ENCODE peak calls at places on chromosomes 11 and 22, in nine cellular contexts. One of them, this sample, is unnamed.

GRCh38 chr11:124115782-124116616 is 749 bp downstream of the VWA5A start:
- DNase-seq in AG10803: no peak
- DNase-seq in AG04449: no peak
- DNase-seq in transverse colon: peak
- DNase-seq in activated B cell treated with CpG ODN at 0.5 μM for 24 hours: no peak
- DNase-seq in left ventricle myocardium inferior: no peak
- DNase-seq in BE2C: no peak
- DNase-seq in hepatocyte: peak
- DNase-seq in progenitor cell of endocrine pancreas: no peak
- DNase-seq in this sample: no peak

GRCh38 chr11:94771390-94771789 is 3.2 kb downstream of the AMOTL1 start:
- DNase-seq in BE2C: no peak
- DNase-seq in left ventricle myocardium inferior: no peak
- DNase-seq in activated B cell treated with CpG ODN at 0.5 μM for 24 hours: no peak
- DNase-seq in progenitor cell of endocrine pancreas: no peak
- DNase-seq in AG04449: no peak
- DNase-seq in transverse colon: no peak
- DNase-seq in hepatocyte: no peak
- DNase-seq in AG10803: no peak
- DNase-seq in this sample: no peak

GRCh38 chr22:38222797-38223119 is 21.0 kb downstream of the MAFF start:
- DNase-seq in progenitor cell of endocrine pancreas: no peak
- DNase-seq in BE2C: no peak
- DNase-seq in AG10803: no peak
- DNase-seq in transverse colon: peak
- DNase-seq in left ventricle myocardium inferior: no peak
- DNase-seq in AG04449: no peak
- DNase-seq in activated B cell treated with CpG ODN at 0.5 μM for 24 hours: no peak
- DNase-seq in hepatocyte: no peak
- DNase-seq in this sample: no peak

GRCh38 chr11:60182546-60183330 is at the start of gene MS4A6A:
- DNase-seq in AG04449: no peak
- DNase-seq in transverse colon: no peak
- DNase-seq in activated B cell treated with CpG ODN at 0.5 μM for 24 hours: no peak
- DNase-seq in left ventricle myocardium inferior: no peak
- DNase-seq in BE2C: no peak
- DNase-seq in progenitor cell of endocrine pancreas: no peak
- DNase-seq in AG10803: no peak
- DNase-seq in hepatocyte: no peak
- DNase-seq in this sample: no peak

GRCh38 chr11:47186937-47187681 is 875 bp upstream of the PACSIN3 start:
- DNase-seq in hepatocyte: peak
- DNase-seq in AG04449: no peak
- DNase-seq in AG10803: peak
- DNase-seq in transverse colon: peak
- DNase-seq in left ventricle myocardium inferior: peak
- DNase-seq in activated B cell treated with CpG ODN at 0.5 μM for 24 hours: peak
- DNase-seq in progenitor cell of endocrine pancreas: peak
- DNase-seq in BE2C: peak
- DNase-seq in this sample: no peak

GRCh38 chr22:47205562-47205961 is 443.1 kb downstream of the TBC1D22A start:
- DNase-seq in left ventricle myocardium inferior: no peak
- DNase-seq in BE2C: no peak
- DNase-seq in progenitor cell of endocrine pancreas: no peak
- DNase-seq in activated B cell treated with CpG ODN at 0.5 μM for 24 hours: no peak
- DNase-seq in hepatocyte: no peak
- DNase-seq in transverse colon: no peak
- DNase-seq in AG04449: no peak
- DNase-seq in AG10803: no peak
- DNase-seq in this sample: no peak

GRCh38 chr22:37681001-37681424 is 5.1 kb upstream of the NOL12 start:
- DNase-seq in activated B cell treated with CpG ODN at 0.5 μM for 24 hours: no peak
- DNase-seq in transverse colon: no peak
- DNase-seq in progenitor cell of endocrine pancreas: no peak
- DNase-seq in AG10803: peak
- DNase-seq in hepatocyte: no peak
- DNase-seq in left ventricle myocardium inferior: no peak
- DNase-seq in BE2C: no peak
- DNase-seq in AG04449: no peak
- DNase-seq in this sample: no peak

GRCh38 chr11:67372232-67372992 is 986 bp downstream of the CLCF1 start:
- DNase-seq in AG04449: no peak
- DNase-seq in hepatocyte: peak
- DNase-seq in BE2C: no peak
- DNase-seq in transverse colon: no peak
- DNase-seq in left ventricle myocardium inferior: no peak
- DNase-seq in activated B cell treated with CpG ODN at 0.5 μM for 24 hours: no peak
- DNase-seq in progenitor cell of endocrine pancreas: peak
- DNase-seq in AG10803: no peak
- DNase-seq in this sample: no peak

DNA sequence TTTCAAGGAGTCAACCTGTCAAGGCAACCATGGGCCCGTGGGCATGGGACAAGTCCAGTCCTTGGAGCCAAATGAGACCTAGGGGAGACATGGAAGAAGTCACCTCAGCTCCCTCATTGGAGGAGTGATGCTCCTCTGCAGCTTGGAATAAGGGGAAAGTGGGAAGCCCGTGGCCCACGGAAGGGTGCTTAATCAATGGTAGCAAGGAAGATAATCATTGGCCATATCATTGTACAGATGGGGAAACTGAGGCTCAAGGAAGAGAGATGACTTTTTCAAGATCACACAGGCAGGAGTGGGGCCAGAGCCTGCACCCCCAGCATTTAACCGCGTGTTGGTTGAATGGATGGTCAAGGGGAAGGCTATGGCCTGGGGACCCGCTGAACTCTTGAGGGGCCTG is 133.0 kb downstream of the OSBP2 start:
- DNase-seq in left ventricle myocardium inferior: no peak
- DNase-seq in activated B cell treated with CpG ODN at 0.5 μM for 24 hours: no peak
- DNase-seq in progenitor cell of endocrine pancreas: no peak
- DNase-seq in BE2C: no peak
- DNase-seq in AG04449: no peak
- DNase-seq in transverse colon: no peak
- DNase-seq in AG10803: no peak
- DNase-seq in hepatocyte: no peak
- DNase-seq in this sample: no peak
- TF ChIP-seq CTCF in left ventricle myocardium inferior: no peak
- TF ChIP-seq CTCF in activated B cell treated with CpG ODN at 0.5 μM for 24 hours: no peak
- TF ChIP-seq CTCF in progenitor cell of endocrine pancreas: no peak
- TF ChIP-seq CTCF in BE2C: no peak
- TF ChIP-seq CTCF in AG04449: no peak
- TF ChIP-seq CTCF in transverse colon: no peak
- TF ChIP-seq CTCF in AG10803: no peak
- TF ChIP-seq CTCF in hepatocyte: no peak
- TF ChIP-seq CTCF in this sample: no peak

GRCh38 chr11:77557553-77557952 is 32.2 kb upstream of the AQP11 start:
- DNase-seq in hepatocyte: no peak
- DNase-seq in activated B cell treated with CpG ODN at 0.5 μM for 24 hours: no peak
- DNase-seq in BE2C: peak
- DNase-seq in AG04449: no peak
- DNase-seq in transverse colon: no peak
- DNase-seq in AG10803: no peak
- DNase-seq in progenitor cell of endocrine pancreas: no peak
- DNase-seq in left ventricle myocardium inferior: no peak
- DNase-seq in this sample: no peak
- TF ChIP-seq CTCF in hepatocyte: no peak
- TF ChIP-seq CTCF in activated B cell treated with CpG ODN at 0.5 μM for 24 hours: no peak
- TF ChIP-seq CTCF in BE2C: peak
- TF ChIP-seq CTCF in AG04449: no peak
- TF ChIP-seq CTCF in transverse colon: no peak
- TF ChIP-seq CTCF in AG10803: peak
- TF ChIP-seq CTCF in progenitor cell of endocrine pancreas: peak
- TF ChIP-seq CTCF in left ventricle myocardium inferior: peak
- TF ChIP-seq CTCF in this sample: no peak

GRCh38 chr11:2173150-2173693 is 1.6 kb upstream of the TH start:
- DNase-seq in BE2C: no peak
- DNase-seq in progenitor cell of endocrine pancreas: no peak
- DNase-seq in AG10803: no peak
- DNase-seq in transverse colon: no peak
- DNase-seq in activated B cell treated with CpG ODN at 0.5 μM for 24 hours: no peak
- DNase-seq in left ventricle myocardium inferior: no peak
- DNase-seq in hepatocyte: no peak
- DNase-seq in AG04449: no peak
- DNase-seq in this sample: no peak
- TF ChIP-seq CTCF in BE2C: peak
- TF ChIP-seq CTCF in progenitor cell of endocrine pancreas: peak
- TF ChIP-seq CTCF in AG10803: peak
- TF ChIP-seq CTCF in transverse colon: no peak
- TF ChIP-seq CTCF in activated B cell treated with CpG ODN at 0.5 μM for 24 hours: no peak
- TF ChIP-seq CTCF in left ventricle myocardium inferior: no peak
- TF ChIP-seq CTCF in hepatocyte: peak
- TF ChIP-seq CTCF in AG04449: peak
- TF ChIP-seq CTCF in this sample: no peak

DNA sequence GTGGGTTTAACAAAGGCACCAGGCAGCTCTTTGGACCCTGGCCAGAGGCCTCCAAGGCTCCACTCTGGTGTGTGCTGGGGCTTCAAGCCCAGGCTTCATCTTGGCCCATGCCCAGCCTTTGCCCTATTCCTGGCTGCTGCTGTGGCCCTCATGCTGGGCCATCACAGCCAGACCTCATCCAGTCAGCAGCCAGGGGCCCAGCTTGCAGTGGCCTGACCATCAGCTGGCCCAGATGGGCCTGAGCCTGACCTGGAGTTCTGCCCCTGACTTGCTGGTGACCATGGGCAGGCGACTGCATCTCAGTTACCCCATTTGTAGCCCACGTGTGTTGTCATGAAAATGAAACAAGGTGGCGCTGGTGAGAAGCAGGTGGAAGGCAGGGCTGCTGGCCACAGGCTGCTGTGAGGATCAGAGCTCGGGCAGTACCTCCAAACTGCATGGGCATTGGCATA is 76.1 kb downstream of the MED15 start:
- DNase-seq in activated B cell treated with CpG ODN at 0.5 μM for 24 hours: no peak
- DNase-seq in progenitor cell of endocrine pancreas: no peak
- DNase-seq in BE2C: no peak
- DNase-seq in AG10803: no peak
- DNase-seq in AG04449: no peak
- DNase-seq in hepatocyte: no peak
- DNase-seq in transverse colon: no peak
- DNase-seq in left ventricle myocardium inferior: peak
- DNase-seq in this sample: no peak
- TF ChIP-seq CTCF in activated B cell treated with CpG ODN at 0.5 μM for 24 hours: no peak
- TF ChIP-seq CTCF in progenitor cell of endocrine pancreas: peak
- TF ChIP-seq CTCF in BE2C: peak
- TF ChIP-seq CTCF in AG10803: no peak
- TF ChIP-seq CTCF in AG04449: no peak
- TF ChIP-seq CTCF in hepatocyte: no peak
- TF ChIP-seq CTCF in transverse colon: no peak
- TF ChIP-seq CTCF in left ventricle myocardium inferior: no peak
- TF ChIP-seq CTCF in this sample: no peak

DNA sequence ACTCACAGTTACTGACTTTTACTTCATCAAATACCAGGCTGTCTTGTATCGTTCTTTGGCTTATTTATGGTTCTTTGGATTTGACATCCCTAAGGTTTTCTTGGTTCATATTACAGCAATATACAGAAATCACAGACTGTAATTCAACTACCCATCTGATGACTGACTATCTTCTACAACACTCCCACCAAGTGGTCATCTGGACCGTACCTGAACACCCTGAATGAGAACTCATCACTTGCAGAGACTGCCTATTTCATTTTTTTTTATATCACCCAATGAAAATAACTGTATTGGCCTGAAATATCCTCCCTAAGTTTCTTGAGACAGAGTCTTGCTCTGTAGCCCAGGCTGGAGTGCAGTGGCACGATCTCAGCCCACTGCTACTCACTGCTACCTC is 9.5 kb upstream of the UPB1 start:
- DNase-seq in AG04449: no peak
- DNase-seq in left ventricle myocardium inferior: no peak
- DNase-seq in activated B cell treated with CpG ODN at 0.5 μM for 24 hours: no peak
- DNase-seq in transverse colon: no peak
- DNase-seq in AG10803: no peak
- DNase-seq in BE2C: peak
- DNase-seq in hepatocyte: no peak
- DNase-seq in progenitor cell of endocrine pancreas: no peak
- DNase-seq in this sample: no peak
- TF ChIP-seq CTCF in AG04449: no peak
- TF ChIP-seq CTCF in left ventricle myocardium inferior: peak
- TF ChIP-seq CTCF in activated B cell treated with CpG ODN at 0.5 μM for 24 hours: no peak
- TF ChIP-seq CTCF in transverse colon: no peak
- TF ChIP-seq CTCF in AG10803: no peak
- TF ChIP-seq CTCF in BE2C: peak
- TF ChIP-seq CTCF in hepatocyte: peak
- TF ChIP-seq CTCF in progenitor cell of endocrine pancreas: no peak
- TF ChIP-seq CTCF in this sample: no peak

GRCh38 chr22:19488884-19489843 is 9.4 kb downstream of the CDC45 start:
- DNase-seq in progenitor cell of endocrine pancreas: no peak
- DNase-seq in BE2C: no peak
- DNase-seq in AG04449: no peak
- DNase-seq in left ventricle myocardium inferior: no peak
- DNase-seq in AG10803: peak
- DNase-seq in transverse colon: no peak
- DNase-seq in hepatocyte: no peak
- DNase-seq in activated B cell treated with CpG ODN at 0.5 μM for 24 hours: no peak
- DNase-seq in this sample: no peak
- TF ChIP-seq CTCF in progenitor cell of endocrine pancreas: no peak
- TF ChIP-seq CTCF in BE2C: no peak
- TF ChIP-seq CTCF in AG04449: no peak
- TF ChIP-seq CTCF in left ventricle myocardium inferior: peak
- TF ChIP-seq CTCF in AG10803: peak
- TF ChIP-seq CTCF in transverse colon: no peak
- TF ChIP-seq CTCF in hepatocyte: peak
- TF ChIP-seq CTCF in activated B cell treated with CpG ODN at 0.5 μM for 24 hours: no peak
- TF ChIP-seq CTCF in this sample: no peak

GRCh38 chr11:125562430-125562829 is 6.8 kb upstream of the EI24 start:
- DNase-seq in transverse colon: no peak
- DNase-seq in progenitor cell of endocrine pancreas: no peak
- DNase-seq in activated B cell treated with CpG ODN at 0.5 μM for 24 hours: no peak
- DNase-seq in hepatocyte: no peak
- DNase-seq in AG10803: no peak
- DNase-seq in AG04449: no peak
- DNase-seq in BE2C: no peak
- DNase-seq in left ventricle myocardium inferior: no peak
- DNase-seq in this sample: no peak
- TF ChIP-seq CTCF in transverse colon: no peak
- TF ChIP-seq CTCF in progenitor cell of endocrine pancreas: no peak
- TF ChIP-seq CTCF in activated B cell treated with CpG ODN at 0.5 μM for 24 hours: no peak
- TF ChIP-seq CTCF in hepatocyte: no peak
- TF ChIP-seq CTCF in AG10803: no peak
- TF ChIP-seq CTCF in AG04449: no peak
- TF ChIP-seq CTCF in BE2C: no peak
- TF ChIP-seq CTCF in left ventricle myocardium inferior: no peak
- TF ChIP-seq CTCF in this sample: no peak